ENCODE peak calls at places on chromosome 7, in seven cellular contexts. V is kidney; T is uterus; K is lower lobe of right lung; D is lung; P is kidney epithelial cell; E is CD8-positive, alpha-beta T cell. O is an unnamed sample.

GRCh38 chr7:601573-602340 is 82.1 kb upstream of the PDGFA start:
- DNase-seq in V (peak; percentile 90), T (peak; percentile 53), K (peak; percentile 75), D (peak; percentile 46), P (no peak), E (peak; percentile 37), O (peak; percentile 43)

GRCh38 chr7:131529617-131530016 is 26.8 kb downstream of the PODXL start:
- DNase-seq in V (peak; percentile 32), T (no peak), K (no peak), D (no peak), P (no peak), E (no peak), O (no peak)

GRCh38 chr7:92781117-92781720 is 55.2 kb downstream of the CDK6 start:
- DNase-seq in V (peak; percentile 79), T (peak; percentile 43), K (no peak), D (no peak), P (no peak), E (no peak), O (no peak)

GRCh38 chr7:1883031-1883761 is 213.1 kb downstream of the ELFN1 start:
- DNase-seq in V (peak; percentile 50), T (no peak), K (no peak), D (no peak), P (peak; percentile 81), E (no peak), O (no peak)

GRCh38 chr7:434891-435486 is 84.7 kb downstream of the PDGFA start:
- DNase-seq in V (no peak), T (no peak), K (no peak), D (no peak), P (no peak), E (no peak), O (no peak)

GRCh38 chr7:130365511-130366441 is 14.5 kb upstream of the CPA1 start:
- DNase-seq in V (no peak), T (peak; percentile 88), K (no peak), D (no peak), P (peak; percentile 85), E (no peak), O (no peak)

GRCh38 chr7:73737491-73738219 is 947 bp downstream of the ABHD11 start:
- DNase-seq in V (peak; percentile 80), T (no peak), K (peak; percentile 54), D (no peak), P (no peak), E (no peak), O (no peak)

GRCh38 chr7:120997902-120998301 is 9.4 kb downstream of the CPED1 start:
- DNase-seq in V (no peak), T (no peak), K (peak; percentile 55), D (no peak), P (no peak), E (no peak), O (no peak)

GRCh38 chr7:31958216-31958615 is 112.0 kb downstream of the PDE1C start:
- DNase-seq in V (no peak), T (no peak), K (no peak), D (no peak), P (no peak), E (no peak), O (no peak)

GRCh38 chr7:80413395-80413955 is 98.4 kb downstream of the GNAT3 start:
- DNase-seq in V (no peak), T (no peak), K (no peak), D (no peak), P (no peak), E (no peak), O (no peak)

GRCh38 chr7:114051871-114052324 is 133.1 kb upstream of the PPP1R3A start:
- DNase-seq in V (no peak), T (no peak), K (no peak), D (no peak), P (no peak), E (no peak), O (no peak)

GRCh38 chr7:1669954-1670893 is at the start of gene ELFN1:
- DNase-seq in V (peak; percentile 78), T (peak; percentile 11), K (peak; percentile 24), D (no peak), P (no peak), E (no peak), O (no peak)

GRCh38 chr7:130990178-130990832 is 256.3 kb upstream of the KLF14 start:
- DNase-seq in V (no peak), T (no peak), K (peak; percentile 71), D (peak; percentile 81), P (no peak), E (no peak), O (peak; percentile 68)

GRCh38 chr7:87498893-87499292 is 23.4 kb upstream of the ABCB4 start:
- DNase-seq in V (no peak), T (no peak), K (no peak), D (no peak), P (no peak), E (no peak), O (no peak)

GRCh38 chr7:132080967-132081668 is 495.2 kb downstream of the PLXNA4 start:
- DNase-seq in V (no peak), T (peak; percentile 84), K (no peak), D (no peak), P (no peak), E (no peak), O (peak; percentile 85)

DNA sequence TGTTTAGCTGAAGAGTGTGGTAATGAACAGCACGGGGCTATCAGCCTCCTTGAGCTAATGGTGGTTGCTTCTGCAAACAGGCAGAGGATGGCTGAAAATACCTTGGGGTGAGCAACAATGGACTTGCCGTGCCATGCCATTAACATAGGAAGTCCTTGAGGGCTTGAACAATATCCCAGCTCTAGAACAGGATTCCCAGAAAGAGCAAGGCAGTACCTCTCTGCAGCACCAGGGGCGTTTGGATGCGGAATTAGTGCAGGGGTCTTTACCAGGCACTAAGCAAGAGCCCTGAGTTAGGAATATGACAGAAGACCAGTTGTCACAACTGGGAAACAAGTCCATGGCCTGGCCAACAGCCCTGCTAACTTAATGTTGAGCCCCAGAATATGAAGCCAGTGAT is 143.2 kb upstream of the COBL start:
- DNase-seq in V (no peak), T (no peak), K (no peak), D (no peak), P (no peak), E (no peak), O (no peak)
- TF ChIP-seq CTCF in V (no peak), T (no peak), K (no peak), D (no peak), P (no peak), E (no peak), O (no peak)

DNA sequence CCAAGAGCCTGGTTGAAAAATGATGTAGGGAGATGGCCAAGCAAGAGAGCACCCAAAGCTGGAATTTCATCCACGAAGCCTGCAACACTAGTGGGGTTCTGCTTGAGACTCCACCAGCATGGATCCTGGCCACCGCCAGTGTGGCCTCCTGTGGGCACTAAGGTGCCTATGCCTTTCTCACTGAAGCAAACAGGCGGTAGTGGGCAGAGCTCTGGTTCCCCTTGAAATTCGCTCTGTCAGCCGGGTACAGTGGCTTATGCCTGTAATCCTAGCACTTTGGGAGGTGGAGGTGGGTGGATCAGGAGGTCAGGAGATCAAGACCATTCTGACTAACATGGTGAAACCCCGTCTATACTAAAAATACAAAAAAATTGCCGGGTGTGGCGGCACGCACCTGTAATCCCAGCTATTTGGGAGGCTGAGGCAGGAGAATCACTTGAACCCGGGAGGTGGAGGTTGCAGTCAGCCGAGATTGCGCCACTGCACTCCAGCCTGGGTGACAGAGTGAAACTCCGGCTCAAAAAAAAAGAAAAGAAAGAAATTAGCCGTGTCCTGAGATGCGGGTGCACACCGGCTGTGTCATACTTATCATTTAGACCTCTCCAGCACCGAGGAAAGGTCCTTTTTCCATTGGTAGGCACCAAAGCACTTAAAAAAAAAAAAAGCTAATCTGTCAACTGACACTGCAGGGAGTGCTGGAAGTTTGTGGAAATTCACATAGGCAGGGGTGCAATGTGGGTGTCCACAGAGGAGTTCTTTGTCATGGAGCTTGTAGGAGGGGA is 28.3 kb downstream of the CCM2 start:
- DNase-seq in V (no peak), T (no peak), K (no peak), D (no peak), P (no peak), E (no peak), O (no peak)
- H3K4me3 ChIP-seq in V (peak overlapping the region; percentile 0), T (no peak overlapping the region), K (peak overlapping the region; percentile 50), D (no peak overlapping the region), P (no peak overlapping the region), E (peak overlapping the region; percentile 74), O (no peak overlapping the region)

GRCh38 chr7:40199076-40199802 is 64.4 kb downstream of the SUGCT start:
- DNase-seq in V (no peak), T (no peak), K (no peak), D (no peak), P (no peak), E (no peak), O (no peak)
- TF ChIP-seq CTCF in V (peak; percentile 35), T (peak; percentile 20), K (no peak), D (no peak), P (peak; percentile 51), E (no peak), O (no peak)

GRCh38 chr7:90067171-90067570 is 87.1 kb upstream of the STEAP1 start:
- DNase-seq in V (no peak), T (no peak), K (no peak), D (no peak), P (no peak), E (no peak), O (no peak)
- H3K4me3 ChIP-seq in V (no peak overlapping the region), T (no peak overlapping the region), K (no peak overlapping the region), D (no peak overlapping the region), P (no peak overlapping the region), E (no peak overlapping the region), O (no peak overlapping the region)

GRCh38 chr7:30702200-30702599 is 19.9 kb upstream of the CRHR2 start:
- DNase-seq in V (no peak), T (no peak), K (no peak), D (no peak), P (no peak), E (no peak), O (no peak)
- TF ChIP-seq CTCF in V (no peak), T (no peak), K (no peak), D (no peak), P (peak; percentile 2), E (no peak), O (no peak)

DNA sequence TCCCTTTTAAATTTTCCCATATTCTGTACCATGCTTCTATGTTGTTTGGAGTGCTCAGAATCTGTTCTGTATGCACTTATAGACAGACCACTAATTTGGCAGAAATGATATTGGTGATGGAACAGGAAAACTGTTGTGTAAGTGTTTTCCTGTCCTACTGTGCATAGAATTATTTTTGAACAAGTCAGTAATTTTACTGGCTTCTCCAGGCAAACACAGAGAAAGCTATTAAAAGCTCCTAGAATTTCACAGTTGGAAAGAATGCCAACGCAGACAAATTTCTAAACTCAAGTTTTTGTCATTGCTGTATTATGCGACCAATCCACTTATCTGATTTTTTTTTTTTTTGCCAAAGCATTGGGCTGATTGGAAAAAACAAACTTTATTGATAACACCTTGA is 55.7 kb downstream of the ANKMY2 start:
- DNase-seq in V (no peak), T (no peak), K (no peak), D (no peak), P (no peak), E (no peak), O (no peak)
- H3K4me3 ChIP-seq in V (no peak overlapping the region), T (no peak overlapping the region), K (no peak overlapping the region), D (no peak overlapping the region), P (no peak overlapping the region), E (no peak overlapping the region), O (no peak overlapping the region)

GRCh38 chr7:20474244-20474643 is 141.2 kb upstream of the ABCB5 start:
- DNase-seq in V (no peak), T (no peak), K (no peak), D (no peak), P (no peak), E (no peak), O (no peak)
- TF ChIP-seq CTCF in V (no peak), T (no peak), K (no peak), D (no peak), P (no peak), E (no peak), O (no peak)

GRCh38 chr7:20742913-20743312 is 43.8 kb downstream of the SP8 start:
- DNase-seq in V (no peak), T (no peak), K (no peak), D (no peak), P (no peak), E (no peak), O (no peak)
- H3K4me3 ChIP-seq in V (no peak overlapping the region), T (no peak overlapping the region), K (no peak overlapping the region), D (no peak overlapping the region), P (no peak overlapping the region), E (no peak overlapping the region), O (no peak overlapping the region)